ENCODE peak calls at places on chromosomes 4 and X, in ten cellular contexts. L is psoas muscle; B is SJCRH30; Y is Panc1; A is ovary; X is vagina; C is upper lobe of left lung; K is hepatocyte; O is effector memory CD4-positive, alpha-beta T cell; R is GM23338. G is an unnamed sample. For H3K4me1, the result is how much of the 10 kb centered on the place peaks cover.

GRCh38 chr4:6769138-6769983 is 13.2 kb upstream of the KIAA0232 start:
- DNase-seq in L (no peak), B (no peak), Y (no peak), A (no peak), X (no peak), C (no peak), K (no peak), O (no peak), R (no peak), G (no peak)

GRCh38 chrX:2397229-2397628 is 103.5 kb downstream of the DHRSX start:
- DNase-seq in L (no peak), B (no peak), Y (no peak), A (no peak), X (no peak), C (no peak), K (no peak), O (no peak), R (no peak), G (no peak)

GRCh38 chrX:86806786-86807185 is 658.5 kb downstream of the DACH2 start:
- DNase-seq in L (no peak), B (peak), Y (peak), A (no peak), X (no peak), C (no peak), K (peak), O (no peak), R (peak), G (no peak)

GRCh38 chr4:1305261-1305711 is 15.6 kb downstream of the MAEA start:
- DNase-seq in L (no peak), B (no peak), Y (no peak), A (peak), X (no peak), C (no peak), K (no peak), O (no peak), R (no peak), G (no peak)

GRCh38 chrX:147901476-147902126 is 10.1 kb upstream of the FMR1 start:
- DNase-seq in L (no peak), B (no peak), Y (no peak), A (no peak), X (no peak), C (no peak), K (no peak), O (no peak), R (no peak), G (no peak)

GRCh38 chrX:139126493-139126892 is 404.0 kb upstream of the F9 start:
- DNase-seq in L (peak), B (peak), Y (no peak), A (no peak), X (no peak), C (peak), K (peak), O (no peak), R (peak), G (peak)

GRCh38 chrX:52265713-52266112 is 81.0 kb downstream of the MAGED4 start:
- DNase-seq in L (no peak), B (no peak), Y (no peak), A (no peak), X (no peak), C (no peak), K (no peak), O (no peak), R (no peak), G (no peak)

GRCh38 chr4:120406960-120407359 is 340.3 kb upstream of the MAD2L1 start:
- DNase-seq in L (no peak), B (no peak), Y (no peak), A (no peak), X (no peak), C (no peak), K (no peak), O (no peak), R (peak), G (no peak)

DNA sequence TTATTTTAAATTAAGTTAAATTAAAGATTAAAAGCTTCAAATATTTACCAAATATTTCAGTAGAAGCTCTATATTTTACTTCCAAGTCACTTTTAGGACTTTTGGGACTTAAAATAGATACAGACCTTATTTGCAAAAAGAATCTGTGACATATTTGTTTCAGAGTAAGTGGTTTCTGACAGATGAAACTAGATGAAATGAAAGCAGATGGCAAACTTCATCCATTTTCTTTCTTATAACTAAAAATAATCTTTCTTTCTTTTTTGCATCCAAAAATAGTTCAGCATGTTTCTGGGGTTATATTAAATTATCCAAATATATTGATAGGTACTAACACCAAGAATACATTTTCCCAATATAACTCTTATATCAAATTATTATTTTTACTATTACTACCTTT is 6.6 kb upstream of the UTP3 start:
- DNase-seq in L (no peak), B (no peak), Y (no peak), A (no peak), X (no peak), C (no peak), K (no peak), O (no peak), R (no peak), G (no peak)
- H3K4me1 ChIP-seq in L (under half), B (under half), Y (under half), A (under half), X (under half), C (under half), K (under half), O (under half), R (under half), G (under half)

GRCh38 chrX:427812-428725 is 41.4 kb upstream of the PPP2R3B start:
- DNase-seq in L (no peak), B (no peak), Y (no peak), A (no peak), X (no peak), C (no peak), K (peak), O (no peak), R (peak), G (no peak)
- H3K4me3 ChIP-seq in L (peak), B (no peak), Y (no peak), A (no peak), X (no peak), C (no peak), K (peak), O (no peak), R (peak), G (no peak)

GRCh38 chr4:139082750-139083532 is 67.4 kb downstream of the NOCT start:
- DNase-seq in L (peak), B (peak), Y (peak), A (peak), X (peak), C (peak), K (peak), O (peak), R (peak), G (peak)
- H3K4me1 ChIP-seq in L (half or more), B (under half), Y (under half), A (under half), X (under half), C (under half), K (under half), O (under half), R (under half), G (under half)

GRCh38 chr4:13657016-13657415 is 29.5 kb upstream of the BOD1L1 start:
- DNase-seq in L (no peak), B (no peak), Y (no peak), A (no peak), X (no peak), C (no peak), K (no peak), O (no peak), R (no peak), G (no peak)
- H3K4me3 ChIP-seq in L (peak), B (no peak), Y (peak), A (no peak), X (peak), C (peak), K (peak), O (peak), R (peak), G (peak)

DNA sequence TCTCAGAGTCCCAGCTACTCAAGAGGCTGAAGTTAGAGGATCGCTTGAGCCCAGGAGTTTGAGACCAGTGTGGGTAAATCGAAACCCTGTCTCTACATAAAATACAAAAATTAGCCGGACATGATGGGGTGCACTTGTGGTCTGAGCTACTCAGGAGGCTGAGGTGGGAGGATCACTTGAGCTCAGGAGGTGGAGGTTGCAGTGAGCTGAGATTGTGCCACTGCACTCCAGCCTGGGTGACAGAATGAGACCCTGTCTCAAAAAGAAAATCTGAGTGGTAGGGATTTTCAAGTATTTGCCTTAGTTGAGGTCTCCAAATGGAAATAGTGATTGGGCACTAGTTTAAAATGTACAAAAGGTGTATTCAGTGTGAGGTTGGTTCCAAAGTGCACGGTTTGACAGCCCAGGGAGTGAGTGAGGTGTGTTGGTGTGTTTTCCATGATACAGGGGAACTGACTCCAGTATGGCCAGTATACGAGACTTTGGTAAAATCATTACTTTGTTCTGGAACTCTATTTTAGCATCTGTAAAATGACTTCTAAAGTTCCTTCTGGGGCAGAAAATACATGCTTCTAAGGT is 13.8 kb downstream of the ADD1 start:
- DNase-seq in L (no peak), B (no peak), Y (no peak), A (no peak), X (no peak), C (no peak), K (no peak), O (no peak), R (no peak), G (no peak)
- H3K4me1 ChIP-seq in L (half or more), B (under half), Y (under half), A (under half), X (half or more), C (half or more), K (under half), O (under half), R (under half), G (half or more)

GRCh38 chrX:40090050-40090804 is 7.5 kb downstream of the BCOR start:
- DNase-seq in L (peak), B (no peak), Y (no peak), A (peak), X (no peak), C (peak), K (peak), O (no peak), R (no peak), G (peak)

GRCh38 chrX:40086569-40087335 is 11.0 kb downstream of the BCOR start:
- DNase-seq in L (no peak), B (peak), Y (no peak), A (no peak), X (no peak), C (no peak), K (peak), O (no peak), R (no peak), G (no peak)

GRCh38 chrX:40087574-40088298 is 10.0 kb downstream of the BCOR start:
- DNase-seq in L (no peak), B (no peak), Y (no peak), A (no peak), X (no peak), C (no peak), K (no peak), O (no peak), R (no peak), G (no peak)

GRCh38 chrX:40088803-40089540 is 8.8 kb downstream of the BCOR start:
- DNase-seq in L (no peak), B (no peak), Y (no peak), A (no peak), X (no peak), C (no peak), K (no peak), O (no peak), R (no peak), G (no peak)

GRCh38 chrX:40088299-40088625 is 9.5 kb downstream of the BCOR start:
- DNase-seq in L (no peak), B (no peak), Y (no peak), A (no peak), X (no peak), C (no peak), K (no peak), O (no peak), R (peak), G (no peak)
- H3K4me3 ChIP-seq in L (no peak), B (no peak), Y (peak), A (no peak), X (no peak), C (no peak), K (no peak), O (no peak), R (peak), G (no peak)

DNA sequence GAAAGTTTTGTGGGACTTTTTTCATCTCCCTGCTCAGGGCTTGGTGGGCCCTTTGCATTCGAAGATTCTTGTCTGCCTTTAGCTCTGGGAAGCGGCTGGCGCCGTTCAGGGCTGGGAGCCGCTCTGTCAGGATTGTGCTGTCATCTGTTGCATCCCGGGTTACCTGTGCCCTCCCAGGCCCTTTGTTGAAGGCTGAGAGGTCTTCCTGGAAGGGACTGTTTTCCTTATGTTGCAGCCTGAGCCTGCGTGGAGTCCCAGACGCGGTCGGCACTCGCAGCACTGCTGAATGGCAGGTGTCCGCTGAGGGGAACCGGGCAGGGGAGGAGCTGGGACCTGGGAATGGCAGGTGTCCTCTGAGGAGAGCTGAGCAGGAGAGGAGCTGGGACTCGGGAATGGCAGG is 15.9 kb downstream of the RGS12 start:
- DNase-seq in L (no peak), B (no peak), Y (no peak), A (peak), X (no peak), C (peak), K (no peak), O (no peak), R (no peak), G (no peak)
- H3K4me1 ChIP-seq in L (under half), B (under half), Y (under half), A (under half), X (under half), C (under half), K (under half), O (under half), R (under half), G (under half)